ENCODE peak calls at places on chromosomes 11 and 22, in nine cellular contexts. X is posterior cingulate gyrus, D is RPMI8226, N is GM12878, F is occipital lobe, T is stromal cell of bone marrow, Q is amniotic epithelial cell, P is T-helper 2 cell, J is neuronal stem cell. S is an unnamed sample.

GRCh38 chr11:72380132-72380503 is 54.2 kb downstream of the CLPB start:
- DNase-seq in Q (peak; percentile 7), X (no peak), J (no peak), F (no peak), T (no peak), N (no peak), P (no peak), D (no peak), S (no peak)

GRCh38 chr22:31246687-31247086 is 34.6 kb downstream of the LIMK2 start:
- DNase-seq in P (no peak), N (no peak), X (no peak), T (no peak), J (no peak), F (no peak), Q (no peak), D (no peak), S (no peak)

GRCh38 chr11:126446581-126446980 is 91.1 kb downstream of the ST3GAL4 start:
- DNase-seq in Q (no peak), F (no peak), X (no peak), J (no peak), P (no peak), N (no peak), D (no peak), T (no peak), S (no peak)

GRCh38 chr11:61654397-61654829 is 25.8 kb upstream of the DAGLA start:
- DNase-seq in Q (no peak), F (no peak), T (no peak), P (no peak), N (no peak), J (no peak), D (peak; percentile 81), X (no peak), S (no peak)

GRCh38 chr11:73429121-73429740 is 53.0 kb downstream of the RELT start:
- DNase-seq in X (no peak), J (no peak), F (no peak), T (peak; percentile 38), D (no peak), N (no peak), Q (peak; percentile 66), P (no peak), S (no peak)

GRCh38 chr11:119422505-119423416 is at the start of gene THY1:
- DNase-seq in J (peak; percentile 67), T (peak; percentile 49), X (peak; percentile 83), F (peak; percentile 78), Q (no peak), P (no peak), D (no peak), N (no peak), S (no peak)

GRCh38 chr22:45139693-45140092 is 24.0 kb upstream of the NUP50 start:
- DNase-seq in J (no peak), F (no peak), P (no peak), D (no peak), Q (no peak), N (no peak), T (no peak), X (no peak), S (no peak)

GRCh38 chr11:92384807-92385206 is 160.2 kb downstream of the FAT3 start:
- DNase-seq in F (peak; percentile 19), J (no peak), T (no peak), Q (peak; percentile 17), N (no peak), X (peak; percentile 12), P (no peak), D (no peak), S (no peak)

GRCh38 chr11:61797263-61797944 is 4.7 kb downstream of the FEN1 start:
- DNase-seq in T (peak; percentile 72), N (peak; percentile 52), Q (peak; percentile 80), F (peak; percentile 47), J (peak; percentile 62), P (peak; percentile 36), D (peak; percentile 80), X (peak; percentile 84), S (peak; percentile 84)

GRCh38 chr11:64894070-64894811 is 15.8 kb upstream of the EHD1 start:
- DNase-seq in D (peak; percentile 93), X (peak; percentile 76), F (peak; percentile 17), N (no peak), Q (peak; percentile 52), J (no peak), T (no peak), P (peak; percentile 75), S (peak; percentile 84)

GRCh38 chr11:132101861-132102260 is 731.4 kb downstream of the NTM start:
- DNase-seq in F (no peak), P (no peak), T (no peak), Q (no peak), N (no peak), X (no peak), D (no peak), J (no peak), S (no peak)

GRCh38 chr22:37381489-37381888 is 45.8 kb downstream of the ELFN2 start:
- DNase-seq in P (no peak), X (no peak), Q (peak; percentile 33), T (no peak), J (no peak), D (no peak), N (no peak), F (no peak), S (no peak)

GRCh38 chr11:67594480-67594879 is 10.9 kb downstream of the GSTP1 start:
- DNase-seq in Q (no peak), F (no peak), X (no peak), D (no peak), T (no peak), N (no peak), J (no peak), P (no peak), S (no peak)

GRCh38 chr11:72552399-72552910 is 118.1 kb upstream of the CLPB start:
- DNase-seq in F (no peak), D (no peak), N (no peak), Q (peak; percentile 49), J (no peak), P (no peak), T (no peak), X (no peak), S (no peak)

GRCh38 chr11:65210748-65211147 is 29.0 kb downstream of the CAPN1 start:
- DNase-seq in F (no peak), X (no peak), J (no peak), P (no peak), T (no peak), Q (no peak), D (no peak), N (no peak), S (no peak)

GRCh38 chr11:2302844-2303626 is 1.2 kb downstream of the TSPAN32 start:
- DNase-seq in D (no peak), X (no peak), P (peak; percentile 9), F (no peak), T (no peak), J (no peak), Q (no peak), N (no peak), S (no peak)

GRCh38 chr11:15378941-15379340 is 264.2 kb downstream of the INSC start:
- DNase-seq in D (no peak), Q (no peak), N (no peak), X (no peak), J (no peak), T (no peak), F (no peak), P (no peak), S (no peak)

GRCh38 chr11:15594607-15595006 is 479.9 kb downstream of the INSC start:
- DNase-seq in Q (no peak), P (no peak), X (no peak), D (no peak), N (no peak), F (no peak), T (no peak), J (no peak), S (no peak)

GRCh38 chr11:111765984-111766833 is at the start of gene PPP2R1B:
- DNase-seq in F (peak; percentile 85), D (peak; percentile 83), J (peak; percentile 79), N (peak; percentile 35), X (peak; percentile 78), P (peak; percentile 61), T (peak; percentile 34), Q (peak; percentile 67), S (peak; percentile 62)

GRCh38 chr11:77479746-77480352 is 6.0 kb upstream of the PAK1 start:
- DNase-seq in T (no peak), D (no peak), N (no peak), X (no peak), F (no peak), Q (peak; percentile 60), P (no peak), J (no peak), S (no peak)

GRCh38 chr11:82864268-82864667 is 36.0 kb downstream of the PRCP start:
- DNase-seq in P (no peak), N (no peak), Q (peak; percentile 80), T (peak; percentile 66), J (no peak), D (peak; percentile 82), X (peak; percentile 64), F (peak; percentile 10), S (peak; percentile 66)

GRCh38 chr11:61948505-61948904 is 1.6 kb upstream of the BEST1 start:
- DNase-seq in Q (peak; percentile 29), J (no peak), N (no peak), F (no peak), D (no peak), T (no peak), P (no peak), X (no peak), S (no peak)

GRCh38 chr11:117210620-117211019 is 11.4 kb downstream of the TAGLN start:
- DNase-seq in T (no peak), J (no peak), N (no peak), P (no peak), X (no peak), Q (no peak), F (no peak), D (no peak), S (no peak)

GRCh38 chr11:96470521-96470920 is 80.7 kb downstream of the JRKL start:
- DNase-seq in J (no peak), N (no peak), T (no peak), X (no peak), F (no peak), D (no peak), P (no peak), Q (no peak), S (no peak)

GRCh38 chr11:122248939-122249338 is 132.9 kb upstream of the BLID start:
- DNase-seq in N (no peak), X (no peak), P (no peak), F (no peak), T (no peak), J (no peak), Q (peak; percentile 68), D (no peak), S (no peak)

GRCh38 chr22:46090051-46090591 is 60.2 kb upstream of the PPARA start:
- DNase-seq in Q (no peak), D (no peak), P (no peak), N (no peak), T (no peak), F (no peak), J (no peak), X (no peak), S (no peak)

GRCh38 chr11:11738370-11738769 is 103.4 kb upstream of the USP47 start:
- DNase-seq in P (no peak), N (no peak), D (no peak), F (no peak), J (no peak), T (no peak), Q (no peak), X (no peak), S (no peak)

GRCh38 chr11:9138612-9139579 is 47.5 kb upstream of the SCUBE2 start:
- DNase-seq in T (peak; percentile 82), D (no peak), Q (peak; percentile 80), F (no peak), J (no peak), P (no peak), X (no peak), N (no peak), S (peak; percentile 86)

GRCh38 chr22:26568207-26568706 is 21.7 kb downstream of the TPST2 start:
- DNase-seq in P (no peak), X (no peak), Q (peak; percentile 39), D (no peak), J (peak; percentile 49), N (no peak), F (no peak), T (no peak), S (no peak)

GRCh38 chr11:6926208-6927029 is at the start of gene ZNF215:
- DNase-seq in X (peak; percentile 52), N (no peak), F (peak; percentile 67), J (peak; percentile 78), D (peak; percentile 80), Q (peak; percentile 69), T (peak; percentile 57), P (no peak), S (peak; percentile 33)

GRCh38 chr11:57001674-57002401 is 13.1 kb downstream of the OR5AK2 start:
- DNase-seq in X (no peak), Q (no peak), F (no peak), P (no peak), D (no peak), N (no peak), T (no peak), J (no peak), S (peak; percentile 37)